ENCODE peak calls at places on chromosome 14, in six cellular contexts. D, Z, K, Y, V and U are unnamed samples.

GRCh38 chr14:69900603-69901002 is 21.4 kb downstream of the SMOC1 start:
- DNase-seq in D (no peak), Z (no peak), K (no peak), Y (no peak), V (no peak), U (no peak)

GRCh38 chr14:102317564-102318248 is 1.8 kb upstream of the ZNF839 start:
- DNase-seq in D (peak), Z (no peak), K (no peak), Y (no peak), V (no peak), U (no peak)

GRCh38 chr14:69558774-69559173 is 15.9 kb downstream of the CCDC177 start:
- DNase-seq in D (no peak), Z (no peak), K (no peak), Y (no peak), V (no peak), U (no peak)

GRCh38 chr14:42854061-42854460 is 1247.4 kb downstream of the LRFN5 start:
- DNase-seq in D (no peak), Z (no peak), K (no peak), Y (no peak), V (no peak), U (no peak)

GRCh38 chr14:76793956-76794355 is 18.7 kb downstream of the ANGEL1 start:
- DNase-seq in D (no peak), Z (no peak), K (no peak), Y (no peak), V (no peak), U (no peak)

GRCh38 chr14:20799444-20799843 is 3.2 kb downstream of the RNASE1 start:
- DNase-seq in D (no peak), Z (no peak), K (no peak), Y (no peak), V (no peak), U (no peak)

GRCh38 chr14:56494167-56494566 is 85.4 kb upstream of the TMEM260 start:
- DNase-seq in D (no peak), Z (no peak), K (no peak), Y (no peak), V (no peak), U (no peak)

GRCh38 chr14:71198681-71199080 is 291.4 kb downstream of the PCNX1 start:
- DNase-seq in D (no peak), Z (no peak), K (no peak), Y (no peak), V (no peak), U (no peak)

GRCh38 chr14:104563742-104564615 is 15.6 kb upstream of the C14orf180 start:
- DNase-seq in D (peak), Z (peak), K (peak), Y (peak), V (peak), U (no peak)

GRCh38 chr14:70011098-70011497 is 131.9 kb downstream of the SMOC1 start:
- DNase-seq in D (no peak), Z (no peak), K (no peak), Y (no peak), V (no peak), U (no peak)

GRCh38 chr14:93076755-93077154 is 39.0 kb downstream of the ITPK1 start:
- DNase-seq in D (no peak), Z (no peak), K (no peak), Y (no peak), V (no peak), U (no peak)

GRCh38 chr14:93075891-93076290 is 39.8 kb downstream of the ITPK1 start:
- DNase-seq in D (no peak), Z (no peak), K (no peak), Y (no peak), V (no peak), U (no peak)

GRCh38 chr14:93072659-93073365 is 42.9 kb downstream of the ITPK1 start:
- DNase-seq in D (no peak), Z (no peak), K (no peak), Y (no peak), V (no peak), U (no peak)

GRCh38 chr14:93073366-93073722 is 42.4 kb downstream of the ITPK1 start:
- DNase-seq in D (no peak), Z (no peak), K (no peak), Y (no peak), V (no peak), U (no peak)

GRCh38 chr14:93073833-93074769 is 41.6 kb downstream of the ITPK1 start:
- DNase-seq in D (peak), Z (peak), K (peak), Y (peak), V (peak), U (no peak)
- H3K4me3 ChIP-seq in D (no peak), Z (no peak), K (no peak), Y (no peak), V (no peak), U (no peak)

DNA sequence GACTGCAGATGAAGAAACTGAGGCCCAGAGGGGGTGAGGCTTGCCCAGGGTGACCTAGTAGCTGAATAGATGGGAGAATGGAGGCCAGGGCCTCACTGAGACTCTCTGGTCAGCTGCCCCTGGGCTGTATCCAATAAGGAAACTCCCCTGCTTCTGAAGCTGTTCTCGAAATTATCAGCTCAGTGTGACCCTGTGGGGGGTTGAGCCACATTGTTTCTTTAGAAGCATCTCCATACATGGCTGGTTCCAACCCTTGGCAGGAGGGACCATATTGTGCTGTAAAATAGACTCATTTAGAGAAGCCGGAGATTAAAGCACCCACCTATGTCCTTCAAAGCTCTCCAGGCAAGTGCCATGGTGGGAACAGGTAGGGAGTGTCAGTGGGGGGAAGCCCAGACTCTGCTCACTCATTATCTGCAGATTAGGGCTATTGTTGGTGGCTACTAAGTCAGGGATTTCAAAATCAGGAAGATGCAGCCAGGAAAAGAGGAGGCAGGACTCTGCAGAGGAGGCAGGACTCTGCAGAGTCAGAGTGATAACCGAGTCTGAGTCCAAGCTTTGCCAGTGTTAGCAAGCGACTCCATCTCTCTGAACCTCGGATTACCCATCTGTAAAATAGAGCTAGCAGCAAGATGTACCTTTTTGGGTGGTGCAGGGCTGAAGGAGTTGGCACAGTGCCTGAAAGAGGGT is 3.5 kb downstream of the SERPINA5 start:
- DNase-seq in D (no peak), Z (no peak), K (no peak), Y (no peak), V (no peak), U (no peak)
- TF ChIP-seq CTCF in D (no peak), Z (no peak), K (no peak), Y (no peak), V (no peak), U (no peak)

GRCh38 chr14:103556976-103557758 is 5.3 kb downstream of the BAG5 start:
- DNase-seq in D (no peak), Z (no peak), K (no peak), Y (no peak), V (no peak), U (no peak)
- H3K4me3 ChIP-seq in D (no peak), Z (peak), K (no peak), Y (no peak), V (no peak), U (no peak)

GRCh38 chr14:58899317-58899713 is 261.6 kb downstream of the DACT1 start:
- DNase-seq in D (no peak), Z (no peak), K (no peak), Y (no peak), V (no peak), U (peak)

GRCh38 chr14:58901826-58902225 is 264.1 kb downstream of the DACT1 start:
- DNase-seq in D (no peak), Z (no peak), K (no peak), Y (no peak), V (no peak), U (no peak)

GRCh38 chr14:58904771-58905170 is 267.0 kb downstream of the DACT1 start:
- DNase-seq in D (no peak), Z (no peak), K (no peak), Y (no peak), V (no peak), U (no peak)

GRCh38 chr14:58898655-58899316 is 261.0 kb downstream of the DACT1 start:
- DNase-seq in D (no peak), Z (no peak), K (no peak), Y (no peak), V (no peak), U (peak)
- TF ChIP-seq CTCF in D (no peak), Z (no peak), K (no peak), Y (no peak), V (no peak), U (no peak)

GRCh38 chr14:53304726-53305381 is 151.7 kb upstream of the DDHD1 start:
- DNase-seq in D (no peak), Z (no peak), K (no peak), Y (no peak), V (no peak), U (no peak)

GRCh38 chr14:53306926-53307325 is 153.8 kb upstream of the DDHD1 start:
- DNase-seq in D (no peak), Z (no peak), K (no peak), Y (no peak), V (peak), U (no peak)

GRCh38 chr14:53310412-53310811 is 157.3 kb upstream of the DDHD1 start:
- DNase-seq in D (peak), Z (no peak), K (no peak), Y (no peak), V (no peak), U (no peak)

GRCh38 chr14:53306267-53306721 is 153.2 kb upstream of the DDHD1 start:
- DNase-seq in D (peak), Z (peak), K (peak), Y (peak), V (peak), U (no peak)
- H3K4me3 ChIP-seq in D (no peak), Z (peak), K (peak), Y (peak), V (peak), U (peak)